ENCODE peak calls at places on chromosomes 5 and 9, in six cellular contexts. One of them, this sample, is unnamed.

GRCh38 chr5:177336112-177336511 is 15.4 kb downstream of the LMAN2 start:
- DNase-seq in aorta: no peak
- DNase-seq in ovary: no peak
- DNase-seq in kidney: peak; percentile 46
- DNase-seq in cardiac muscle cell: peak; percentile 7
- DNase-seq in H1: no peak
- DNase-seq in this sample: peak; percentile 46

GRCh38 chr5:150486402-150487198 is 21.3 kb upstream of the NDST1 start:
- DNase-seq in aorta: peak; percentile 70
- DNase-seq in ovary: peak; percentile 77
- DNase-seq in kidney: peak; percentile 86
- DNase-seq in cardiac muscle cell: peak; percentile 90
- DNase-seq in H1: peak; percentile 86
- DNase-seq in this sample: peak; percentile 84

GRCh38 chr5:127080001-127080478 is 6.7 kb upstream of the C5orf63 start:
- DNase-seq in aorta: no peak
- DNase-seq in ovary: no peak
- DNase-seq in kidney: no peak
- DNase-seq in cardiac muscle cell: peak; percentile 36
- DNase-seq in H1: no peak
- DNase-seq in this sample: no peak

GRCh38 chr9:76759726-76760125 is 4.5 kb upstream of the PCA3 start:
- DNase-seq in aorta: no peak
- DNase-seq in ovary: no peak
- DNase-seq in kidney: no peak
- DNase-seq in cardiac muscle cell: no peak
- DNase-seq in H1: no peak
- DNase-seq in this sample: no peak

GRCh38 chr9:106456581-106456980 is 406.4 kb upstream of the ZNF462 start:
- DNase-seq in aorta: no peak
- DNase-seq in ovary: no peak
- DNase-seq in kidney: no peak
- DNase-seq in cardiac muscle cell: no peak
- DNase-seq in H1: no peak
- DNase-seq in this sample: no peak

GRCh38 chr9:38216572-38216971 is 147.5 kb upstream of the SHB start:
- DNase-seq in aorta: no peak
- DNase-seq in ovary: no peak
- DNase-seq in kidney: no peak
- DNase-seq in cardiac muscle cell: no peak
- DNase-seq in H1: no peak
- DNase-seq in this sample: no peak

GRCh38 chr9:37528652-37529072 is 42.9 kb downstream of the POLR1E start:
- DNase-seq in aorta: no peak
- DNase-seq in ovary: no peak
- DNase-seq in kidney: no peak
- DNase-seq in cardiac muscle cell: no peak
- DNase-seq in H1: no peak
- DNase-seq in this sample: no peak

GRCh38 chr9:120876842-120877240 is at the start of gene PHF19:
- DNase-seq in aorta: peak; percentile 70
- DNase-seq in ovary: no peak
- DNase-seq in kidney: peak; percentile 85
- DNase-seq in cardiac muscle cell: no peak
- DNase-seq in H1: no peak
- DNase-seq in this sample: peak; percentile 49

GRCh38 chr9:109351032-109351431 is 30.2 kb upstream of the EPB41L4B start:
- DNase-seq in aorta: no peak
- DNase-seq in ovary: no peak
- DNase-seq in kidney: no peak
- DNase-seq in cardiac muscle cell: no peak
- DNase-seq in H1: no peak
- DNase-seq in this sample: no peak

GRCh38 chr9:131379056-131379455 is 14.8 kb upstream of the PRRC2B start:
- DNase-seq in aorta: no peak
- DNase-seq in ovary: no peak
- DNase-seq in kidney: no peak
- DNase-seq in cardiac muscle cell: no peak
- DNase-seq in H1: no peak
- DNase-seq in this sample: no peak

GRCh38 chr9:15735083-15735974 is 182.5 kb downstream of the CCDC171 start:
- DNase-seq in aorta: no peak
- DNase-seq in ovary: no peak
- DNase-seq in kidney: no peak
- DNase-seq in cardiac muscle cell: no peak
- DNase-seq in H1: no peak
- DNase-seq in this sample: no peak

GRCh38 chr5:157109744-157110143 is 900 bp upstream of the HAVCR2 start:
- DNase-seq in aorta: no peak
- DNase-seq in ovary: no peak
- DNase-seq in kidney: no peak
- DNase-seq in cardiac muscle cell: peak; percentile 7
- DNase-seq in H1: no peak
- DNase-seq in this sample: no peak

GRCh38 chr9:95935861-95936578 is 60.5 kb downstream of the ERCC6L2 start:
- DNase-seq in aorta: no peak
- DNase-seq in ovary: no peak
- DNase-seq in kidney: no peak
- DNase-seq in cardiac muscle cell: no peak
- DNase-seq in H1: no peak
- DNase-seq in this sample: no peak

GRCh38 chr9:131530930-131531832 is at the start of gene UCK1:
- DNase-seq in aorta: peak; percentile 88
- DNase-seq in ovary: peak; percentile 81
- DNase-seq in kidney: peak; percentile 92
- DNase-seq in cardiac muscle cell: peak; percentile 92
- DNase-seq in H1: peak; percentile 86
- DNase-seq in this sample: peak; percentile 86

GRCh38 chr5:131375351-131375750 is 111.5 kb downstream of the CDC42SE2 start:
- DNase-seq in aorta: no peak
- DNase-seq in ovary: no peak
- DNase-seq in kidney: no peak
- DNase-seq in cardiac muscle cell: no peak
- DNase-seq in H1: no peak
- DNase-seq in this sample: no peak

GRCh38 chr9:2021731-2022130 is 6.6 kb downstream of the SMARCA2 start:
- DNase-seq in aorta: no peak
- DNase-seq in ovary: no peak
- DNase-seq in kidney: no peak
- DNase-seq in cardiac muscle cell: no peak
- DNase-seq in H1: no peak
- DNase-seq in this sample: no peak

GRCh38 chr9:131142160-131142559 is 16.8 kb downstream of the NUP214 start:
- DNase-seq in aorta: no peak
- DNase-seq in ovary: no peak
- DNase-seq in kidney: no peak
- DNase-seq in cardiac muscle cell: no peak
- DNase-seq in H1: no peak
- DNase-seq in this sample: no peak

GRCh38 chr5:74328221-74328630 is 312.3 kb downstream of the ENC1 start:
- DNase-seq in aorta: no peak
- DNase-seq in ovary: no peak
- DNase-seq in kidney: no peak
- DNase-seq in cardiac muscle cell: no peak
- DNase-seq in H1: no peak
- DNase-seq in this sample: no peak

GRCh38 chr5:66518753-66519152 is 77.4 kb upstream of the MAST4 start:
- DNase-seq in aorta: no peak
- DNase-seq in ovary: no peak
- DNase-seq in kidney: no peak
- DNase-seq in cardiac muscle cell: peak; percentile 84
- DNase-seq in H1: no peak
- DNase-seq in this sample: no peak

GRCh38 chr5:41432481-41433253 is 77.7 kb downstream of the PLCXD3 start:
- DNase-seq in aorta: no peak
- DNase-seq in ovary: no peak
- DNase-seq in kidney: no peak
- DNase-seq in cardiac muscle cell: no peak
- DNase-seq in H1: no peak
- DNase-seq in this sample: no peak

GRCh38 chr5:75322066-75322465 is 15.0 kb upstream of the HMGCR start:
- DNase-seq in aorta: no peak
- DNase-seq in ovary: no peak
- DNase-seq in kidney: no peak
- DNase-seq in cardiac muscle cell: no peak
- DNase-seq in H1: no peak
- DNase-seq in this sample: no peak

GRCh38 chr9:6942406-6942805 is 184.6 kb downstream of the KDM4C start:
- DNase-seq in aorta: no peak
- DNase-seq in ovary: no peak
- DNase-seq in kidney: no peak
- DNase-seq in cardiac muscle cell: no peak
- DNase-seq in H1: no peak
- DNase-seq in this sample: no peak

GRCh38 chr5:131749138-131749537 is 47.7 kb downstream of the FNIP1 start:
- DNase-seq in aorta: no peak
- DNase-seq in ovary: no peak
- DNase-seq in kidney: no peak
- DNase-seq in cardiac muscle cell: no peak
- DNase-seq in H1: no peak
- DNase-seq in this sample: no peak

DNA sequence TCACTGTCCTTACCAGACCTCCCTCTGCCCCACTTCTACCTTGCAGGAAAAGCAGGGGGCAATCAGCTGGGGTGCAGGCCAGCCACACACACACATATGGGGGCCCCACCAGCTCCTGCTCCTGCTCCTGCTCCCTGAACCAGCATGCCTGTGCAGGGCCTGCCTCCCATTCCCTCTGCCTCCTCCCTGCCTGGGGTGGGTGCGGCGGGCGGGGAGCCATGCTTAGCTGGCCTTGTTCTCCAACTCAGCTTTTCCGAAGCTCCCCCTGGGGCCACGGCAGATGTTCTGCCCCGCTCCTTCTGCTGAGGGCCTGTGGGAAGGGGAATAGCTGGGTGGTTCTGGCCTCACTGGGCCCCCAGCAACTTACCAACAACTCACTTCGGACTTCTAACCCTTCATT is 89.8 kb downstream of the ZNF354C start:
- DNase-seq in aorta: peak; percentile 36
- DNase-seq in ovary: no peak
- DNase-seq in kidney: peak; percentile 42
- DNase-seq in cardiac muscle cell: no peak
- DNase-seq in H1: no peak
- DNase-seq in this sample: peak; percentile 7
- H3K4me1 ChIP-seq in aorta: no peaks in the 10 kb centered on the region
- H3K4me1 ChIP-seq in ovary: no peaks in the 10 kb centered on the region
- H3K4me1 ChIP-seq in kidney: no peaks in the 10 kb centered on the region
- H3K4me1 ChIP-seq in cardiac muscle cell: no peaks in the 10 kb centered on the region
- H3K4me1 ChIP-seq in H1: no peaks in the 10 kb centered on the region
- H3K4me1 ChIP-seq in this sample: no peaks in the 10 kb centered on the region

GRCh38 chr9:116282598-116282997 is 129.0 kb downstream of the PAPPA start:
- DNase-seq in aorta: no peak
- DNase-seq in ovary: no peak
- DNase-seq in kidney: no peak
- DNase-seq in cardiac muscle cell: no peak
- DNase-seq in H1: no peak
- DNase-seq in this sample: no peak

GRCh38 chr9:116287721-116288120 is 134.1 kb downstream of the PAPPA start:
- DNase-seq in aorta: no peak
- DNase-seq in ovary: no peak
- DNase-seq in kidney: no peak
- DNase-seq in cardiac muscle cell: no peak
- DNase-seq in H1: no peak
- DNase-seq in this sample: no peak

GRCh38 chr9:116286287-116286686 is 132.7 kb downstream of the PAPPA start:
- DNase-seq in aorta: no peak
- DNase-seq in ovary: no peak
- DNase-seq in kidney: no peak
- DNase-seq in cardiac muscle cell: peak; percentile 31
- DNase-seq in H1: peak; percentile 68
- DNase-seq in this sample: no peak

GRCh38 chr9:116285320-116285719 is 131.7 kb downstream of the PAPPA start:
- DNase-seq in aorta: no peak
- DNase-seq in ovary: no peak
- DNase-seq in kidney: no peak
- DNase-seq in cardiac muscle cell: no peak
- DNase-seq in H1: no peak
- DNase-seq in this sample: no peak

DNA sequence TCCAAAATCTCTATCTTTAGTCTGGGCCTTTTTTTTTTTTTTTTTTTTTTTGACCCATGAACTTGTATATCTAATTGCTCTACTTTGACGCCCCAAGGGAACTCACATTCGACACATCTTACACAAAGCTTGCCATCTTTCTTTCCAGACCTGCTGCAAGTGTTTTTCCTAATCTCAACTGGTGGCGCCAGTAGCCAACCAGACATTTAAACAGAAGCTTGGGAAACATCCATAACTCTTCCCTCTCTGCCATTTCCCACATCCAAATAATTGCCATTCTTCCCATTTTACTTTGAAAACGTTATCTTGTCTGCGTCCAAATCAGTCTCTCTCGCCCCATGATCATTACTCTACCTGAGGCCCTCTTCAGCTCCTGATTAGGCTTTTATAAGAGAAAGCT is 130.9 kb downstream of the PAPPA start:
- DNase-seq in aorta: no peak
- DNase-seq in ovary: no peak
- DNase-seq in kidney: no peak
- DNase-seq in cardiac muscle cell: no peak
- DNase-seq in H1: no peak
- DNase-seq in this sample: no peak
- H3K4me1 ChIP-seq in aorta: no peaks in the 10 kb centered on the region
- H3K4me1 ChIP-seq in ovary: no peaks in the 10 kb centered on the region
- H3K4me1 ChIP-seq in kidney: no peaks in the 10 kb centered on the region
- H3K4me1 ChIP-seq in cardiac muscle cell: peaks cover 11% of the 10 kb centered on the region
- H3K4me1 ChIP-seq in H1: peaks cover 7% of the 10 kb centered on the region
- H3K4me1 ChIP-seq in this sample: no peaks in the 10 kb centered on the region

GRCh38 chr9:35656841-35657326 is 935 bp downstream of the RMRP start:
- DNase-seq in aorta: no peak
- DNase-seq in ovary: no peak
- DNase-seq in kidney: peak; percentile 69
- DNase-seq in cardiac muscle cell: no peak
- DNase-seq in H1: no peak
- DNase-seq in this sample: no peak
- H3K4me1 ChIP-seq in aorta: no peaks in the 10 kb centered on the region
- H3K4me1 ChIP-seq in ovary: no peaks in the 10 kb centered on the region
- H3K4me1 ChIP-seq in kidney: peaks cover 9% of the 10 kb centered on the region
- H3K4me1 ChIP-seq in cardiac muscle cell: peaks cover 21% of the 10 kb centered on the region
- H3K4me1 ChIP-seq in H1: no peaks in the 10 kb centered on the region
- H3K4me1 ChIP-seq in this sample: peaks cover 48% of the 10 kb centered on the region

GRCh38 chr5:123537256-123537655 is 25.3 kb downstream of the CSNK1G3 start:
- DNase-seq in aorta: no peak
- DNase-seq in ovary: no peak
- DNase-seq in kidney: no peak
- DNase-seq in cardiac muscle cell: no peak
- DNase-seq in H1: no peak
- DNase-seq in this sample: no peak
- H3K4me1 ChIP-seq in aorta: no peaks in the 10 kb centered on the region
- H3K4me1 ChIP-seq in ovary: no peaks in the 10 kb centered on the region
- H3K4me1 ChIP-seq in kidney: no peaks in the 10 kb centered on the region
- H3K4me1 ChIP-seq in cardiac muscle cell: no peaks in the 10 kb centered on the region
- H3K4me1 ChIP-seq in H1: no peaks in the 10 kb centered on the region
- H3K4me1 ChIP-seq in this sample: no peaks in the 10 kb centered on the region

GRCh38 chr5:135157421-135158314 is 123.6 kb upstream of the PITX1 start:
- DNase-seq in aorta: no peak
- DNase-seq in ovary: no peak
- DNase-seq in kidney: no peak
- DNase-seq in cardiac muscle cell: no peak
- DNase-seq in H1: no peak
- DNase-seq in this sample: no peak
- H3K4me1 ChIP-seq in aorta: no peaks in the 10 kb centered on the region
- H3K4me1 ChIP-seq in ovary: no peaks in the 10 kb centered on the region
- H3K4me1 ChIP-seq in kidney: no peaks in the 10 kb centered on the region
- H3K4me1 ChIP-seq in cardiac muscle cell: no peaks in the 10 kb centered on the region
- H3K4me1 ChIP-seq in H1: no peaks in the 10 kb centered on the region
- H3K4me1 ChIP-seq in this sample: no peaks in the 10 kb centered on the region

GRCh38 chr5:4113905-4114304 is 518.3 kb downstream of the IRX1 start:
- DNase-seq in aorta: no peak
- DNase-seq in ovary: no peak
- DNase-seq in kidney: no peak
- DNase-seq in cardiac muscle cell: no peak
- DNase-seq in H1: no peak
- DNase-seq in this sample: no peak
- H3K4me1 ChIP-seq in aorta: no peaks in the 10 kb centered on the region
- H3K4me1 ChIP-seq in ovary: no peaks in the 10 kb centered on the region
- H3K4me1 ChIP-seq in kidney: no peaks in the 10 kb centered on the region
- H3K4me1 ChIP-seq in cardiac muscle cell: peaks cover 17% of the 10 kb centered on the region
- H3K4me1 ChIP-seq in H1: no peaks in the 10 kb centered on the region
- H3K4me1 ChIP-seq in this sample: no peaks in the 10 kb centered on the region